ENCODE peak calls at places on chromosomes 2 and 18, in seven cellular contexts. V is GM04504, T is pancreas, G is occipital lobe, C is stomach, L is G401, Q is kidney glomerular epithelial cell. M is an unnamed sample.

GRCh38 chr2:79432731-79433146 is 80.1 kb upstream of the CTNNA2 start:
- DNase-seq in V (no peak), T (no peak), G (peak), C (peak), L (peak), Q (no peak), M (peak)

GRCh38 chr2:8549273-8549922 is 132.5 kb upstream of the ID2 start:
- DNase-seq in V (no peak), T (no peak), G (no peak), C (peak), L (no peak), Q (no peak), M (no peak)

GRCh38 chr18:67421666-67422065 is 94.9 kb downstream of the DSEL start:
- DNase-seq in V (no peak), T (no peak), G (no peak), C (no peak), L (no peak), Q (no peak), M (no peak)

GRCh38 chr2:554444-554843 is 122.8 kb downstream of the TMEM18 start:
- DNase-seq in V (no peak), T (no peak), G (no peak), C (no peak), L (no peak), Q (peak), M (no peak)

GRCh38 chr2:241011751-241012510 is 13.5 kb downstream of the SNED1 start:
- DNase-seq in V (no peak), T (peak), G (no peak), C (peak), L (no peak), Q (no peak), M (peak)

GRCh38 chr2:216222650-216223352 is 113.7 kb downstream of the XRCC5 start:
- DNase-seq in V (no peak), T (no peak), G (no peak), C (no peak), L (no peak), Q (no peak), M (no peak)

GRCh38 chr2:56580242-56580641 is 396.5 kb downstream of the CCDC85A start:
- DNase-seq in V (peak), T (no peak), G (no peak), C (no peak), L (no peak), Q (peak), M (no peak)

GRCh38 chr18:32086866-32087265 is 4.8 kb upstream of the RNF138 start:
- DNase-seq in V (no peak), T (no peak), G (no peak), C (no peak), L (no peak), Q (no peak), M (no peak)

GRCh38 chr2:121260370-121261154 is 24.4 kb downstream of the TFCP2L1 start:
- DNase-seq in V (no peak), T (no peak), G (no peak), C (peak), L (no peak), Q (no peak), M (no peak)

GRCh38 chr2:119550346-119550745 is 6.1 kb downstream of the CFAP221 start:
- DNase-seq in V (no peak), T (no peak), G (no peak), C (no peak), L (no peak), Q (peak), M (no peak)

GRCh38 chr2:107717666-107718065 is 109.0 kb upstream of the RGPD4 start:
- DNase-seq in V (no peak), T (no peak), G (no peak), C (no peak), L (no peak), Q (no peak), M (no peak)

GRCh38 chr2:158733430-158733755 is 61.7 kb upstream of the DAPL1 start:
- DNase-seq in V (no peak), T (no peak), G (no peak), C (no peak), L (no peak), Q (no peak), M (no peak)